ENCODE peak calls at places on chromosomes 3 and 15, in ten cellular contexts. W, G, Z, U, N, M, Q, T, P and E are unnamed samples.

GRCh38 chr3:55622116-55622515 is 135.0 kb upstream of the WNT5A start:
- ATAC-seq in W (no peak), G (no peak), U (no peak), N (no peak), P (no peak), Q (peak), T (no peak), M (no peak), Z (no peak), E (no peak)

GRCh38 chr15:37101634-37102314 is 1.4 kb upstream of the MEIS2 start:
- ATAC-seq in Z (peak), W (peak), P (peak), U (peak), T (peak), Q (peak), M (peak), N (peak), G (peak), E (peak)

GRCh38 chr15:79311901-79312553 is 1.1 kb downstream of the TMED3 start:
- ATAC-seq in U (no peak), G (peak), T (peak), M (no peak), Q (peak), P (no peak), Z (no peak), N (no peak), W (no peak), E (no peak)

GRCh38 chr15:85312925-85313324 is 67.5 kb upstream of the AKAP13 start:
- ATAC-seq in Q (peak), G (peak), P (no peak), N (peak), T (no peak), W (no peak), M (peak), Z (no peak), U (no peak), E (no peak)

GRCh38 chr3:45870099-45870498 is 16.2 kb upstream of the CCR9 start:
- ATAC-seq in U (no peak), Z (no peak), P (no peak), Q (no peak), T (no peak), W (no peak), M (no peak), N (no peak), G (no peak), E (no peak)

GRCh38 chr15:91482799-91483198 is 370.7 kb upstream of the SLCO3A1 start:
- ATAC-seq in N (no peak), M (no peak), G (no peak), U (no peak), P (no peak), Z (no peak), Q (no peak), T (no peak), W (no peak), E (no peak)

GRCh38 chr15:64942356-64942755 is 30.7 kb downstream of the ANKDD1A start:
- ATAC-seq in Z (no peak), P (no peak), U (no peak), G (no peak), N (no peak), W (no peak), Q (no peak), M (no peak), T (no peak), E (no peak)

GRCh38 chr3:152356870-152357276 is 88.1 kb downstream of the MBNL1 start:
- ATAC-seq in N (no peak), U (no peak), Q (no peak), Z (no peak), T (no peak), M (no peak), P (no peak), W (no peak), G (no peak), E (no peak)

GRCh38 chr3:134039161-134039862 is 9.6 kb upstream of the SLCO2A1 start:
- ATAC-seq in T (peak), Z (peak), G (peak), M (peak), W (peak), P (peak), N (peak), Q (no peak), U (no peak), E (peak)

GRCh38 chr3:111915905-111916304 is 56.8 kb downstream of the PHLDB2 start:
- ATAC-seq in Z (no peak), M (no peak), P (peak), T (no peak), Q (no peak), W (peak), N (peak), U (no peak), G (no peak), E (peak)

GRCh38 chr3:195203631-195204030 is 67.3 kb downstream of the XXYLT1 start:
- ATAC-seq in M (no peak), Q (no peak), Z (no peak), P (peak), N (peak), U (no peak), G (no peak), T (peak), W (no peak), E (no peak)

GRCh38 chr15:28954466-28955159 is 68.8 kb downstream of the APBA2 start:
- ATAC-seq in W (no peak), Q (no peak), U (no peak), G (no peak), M (no peak), Z (no peak), N (no peak), T (peak), P (peak), E (no peak)

GRCh38 chr3:128167973-128168674 is 14.8 kb downstream of the EEFSEC start:
- ATAC-seq in Z (no peak), U (no peak), Q (peak), P (peak), G (peak), N (no peak), M (no peak), T (no peak), W (peak), E (no peak)

GRCh38 chr15:25795712-25796111 is 67.4 kb downstream of the ATP10A start:
- ATAC-seq in W (no peak), M (no peak), U (no peak), P (no peak), Q (no peak), T (no peak), N (no peak), G (no peak), Z (no peak), E (no peak)

GRCh38 chr3:13009132-13009945 is 63.9 kb downstream of the IQSEC1 start:
- ATAC-seq in U (no peak), T (no peak), Q (no peak), G (no peak), W (peak), N (no peak), M (no peak), P (peak), Z (peak), E (peak)

GRCh38 chr15:80455051-80455648 is 51.0 kb downstream of the ARNT2 start:
- ATAC-seq in U (no peak), G (no peak), M (peak), T (no peak), Z (peak), W (no peak), N (peak), Q (peak), P (no peak), E (no peak)

GRCh38 chr3:55169608-55170010 is 241.8 kb upstream of the LRTM1 start:
- ATAC-seq in P (no peak), Q (peak), N (no peak), U (no peak), W (no peak), T (no peak), M (no peak), Z (no peak), G (no peak), E (peak)

GRCh38 chr3:32998631-32999451 is 47.4 kb downstream of the CCR4 start:
- ATAC-seq in Q (no peak), U (no peak), M (no peak), Z (no peak), G (no peak), N (no peak), T (no peak), P (no peak), W (no peak), E (no peak)

GRCh38 chr3:160668454-160668853 is 8.5 kb upstream of the ARL14 start:
- ATAC-seq in Q (no peak), T (no peak), G (no peak), Z (no peak), N (no peak), M (no peak), P (no peak), U (peak), W (no peak), E (no peak)

GRCh38 chr3:37811625-37812356 is 49.9 kb upstream of the CTDSPL start:
- ATAC-seq in M (no peak), Z (no peak), T (no peak), U (no peak), Q (peak), P (peak), W (peak), N (no peak), G (no peak), E (no peak)

DNA sequence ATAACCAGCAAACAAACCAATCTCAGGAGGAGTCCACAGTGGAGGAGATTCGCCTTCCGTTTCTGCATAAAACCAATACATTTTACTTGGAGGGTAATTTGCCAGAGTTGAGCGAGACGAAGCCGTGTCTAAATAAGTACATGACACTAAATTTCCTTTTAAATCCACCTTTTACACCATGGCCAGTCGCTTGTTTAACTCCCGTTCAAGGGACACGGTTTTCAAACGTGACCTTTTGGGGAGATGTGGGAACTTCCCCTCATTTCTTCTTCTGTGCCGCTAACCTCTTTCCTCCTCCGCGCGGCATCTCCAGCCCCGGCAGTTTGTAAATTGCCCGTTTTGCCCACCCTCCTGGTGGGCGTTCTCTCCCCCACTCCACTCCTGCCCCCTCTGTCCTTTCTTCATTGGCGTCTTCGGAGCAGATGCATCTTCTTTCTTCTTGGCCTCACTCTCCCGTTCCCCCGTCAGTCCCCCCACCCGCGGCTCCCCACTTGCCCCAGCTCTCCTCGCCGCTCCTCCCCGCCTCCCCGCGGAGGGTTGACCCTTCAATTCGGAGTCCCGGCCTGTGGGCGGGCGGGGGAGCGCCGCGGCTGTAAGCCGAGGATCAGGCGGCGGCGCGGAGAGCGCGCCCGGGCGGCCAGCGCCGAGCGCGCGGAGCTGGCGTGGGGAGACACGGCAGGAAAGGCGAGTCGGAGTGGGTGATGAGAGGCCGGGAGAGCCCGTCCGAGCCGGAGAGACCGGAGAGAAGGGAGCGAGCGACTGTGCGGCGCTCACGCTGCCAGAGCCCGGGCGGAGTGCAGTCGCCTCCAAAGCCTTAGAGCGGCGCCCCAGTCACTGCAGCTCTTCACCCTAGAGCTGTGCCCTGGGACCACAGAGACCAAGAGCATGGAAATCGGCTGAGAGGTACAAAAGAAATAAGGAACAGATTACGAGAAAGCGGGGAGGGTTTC is at the start of gene NLGN1:
- ATAC-seq in G (peak), Z (peak), U (peak), Q (peak), T (peak), P (peak), M (peak), W (peak), N (no peak), E (peak)
- TF ChIP-seq POLR2A in G (no peak), Z (peak), U (peak), Q (no peak), T (no peak), P (no peak), M (no peak), W (peak), N (no peak), E (peak)

GRCh38 chr15:71353171-71353570 is 237.9 kb downstream of the THSD4 start:
- ATAC-seq in Q (peak), N (no peak), Z (no peak), G (no peak), W (no peak), U (no peak), M (no peak), T (no peak), P (no peak), E (no peak)
- H3K27ac ChIP-seq in Q (no peak), N (no peak), Z (no peak), G (no peak), W (peak), U (no peak), M (no peak), T (no peak), P (no peak), E (no peak)

GRCh38 chr15:82828064-82828463 is 18.6 kb downstream of the WHAMM start:
- ATAC-seq in W (no peak), U (no peak), G (peak), Q (no peak), M (peak), Z (peak), P (peak), N (no peak), T (no peak), E (peak)

GRCh38 chr15:82830427-82831173 is 21.2 kb downstream of the WHAMM start:
- ATAC-seq in P (peak), U (no peak), M (no peak), N (no peak), T (no peak), G (no peak), Q (no peak), W (no peak), Z (no peak), E (no peak)

GRCh38 chr15:82832601-82833209 is 23.3 kb downstream of the WHAMM start:
- ATAC-seq in Z (peak), T (no peak), Q (peak), M (peak), G (no peak), N (peak), U (no peak), P (no peak), W (no peak), E (no peak)

GRCh38 chr15:82831894-82832600 is 22.6 kb downstream of the WHAMM start:
- ATAC-seq in G (no peak), M (no peak), N (peak), Z (no peak), W (no peak), Q (no peak), P (peak), U (no peak), T (no peak), E (no peak)

DNA sequence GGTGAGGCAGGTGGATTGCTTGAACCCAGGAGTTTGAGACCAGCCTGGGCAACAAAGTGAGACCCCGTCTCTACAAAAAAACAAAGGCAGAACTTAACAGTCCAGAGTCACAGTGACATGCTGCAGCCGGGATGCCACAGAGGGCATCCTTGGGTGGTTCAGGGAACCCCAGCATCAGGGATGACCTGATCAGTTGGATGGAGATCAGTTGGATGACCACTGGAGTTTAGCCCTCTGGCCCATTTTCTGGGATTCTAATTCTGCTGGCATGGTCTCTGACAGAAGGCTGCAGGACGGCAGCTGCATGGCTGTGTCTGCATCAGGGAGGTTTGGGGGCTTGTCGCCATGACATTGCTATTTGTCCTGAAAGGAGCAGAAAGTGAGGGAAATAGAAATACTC is 19.8 kb downstream of the WHAMM start:
- ATAC-seq in T (no peak), N (no peak), U (no peak), Q (no peak), M (no peak), W (no peak), G (no peak), Z (no peak), P (no peak), E (no peak)
- TF ChIP-seq POLR2A in T (no peak), N (no peak), U (no peak), Q (no peak), M (no peak), W (no peak), G (no peak), Z (no peak), P (no peak), E (no peak)

GRCh38 chr3:149131594-149131993 is 2.2 kb downstream of the HPS3 start:
- ATAC-seq in M (no peak), W (no peak), P (no peak), Z (no peak), G (no peak), Q (no peak), U (no peak), N (no peak), T (no peak), E (no peak)

GRCh38 chr3:149129326-149130123 is at the start of gene HPS3:
- ATAC-seq in U (peak), N (peak), T (peak), P (peak), G (peak), W (peak), Z (peak), Q (peak), M (peak), E (peak)

GRCh38 chr3:149122716-149123578 is 6.5 kb upstream of the HPS3 start:
- ATAC-seq in N (no peak), W (no peak), U (no peak), G (no peak), Z (no peak), P (no peak), Q (peak), T (no peak), M (no peak), E (no peak)

GRCh38 chr3:149134560-149134959 is 5.1 kb downstream of the HPS3 start:
- ATAC-seq in U (no peak), Q (peak), P (peak), N (no peak), M (no peak), G (no peak), Z (peak), W (peak), T (no peak), E (no peak)

GRCh38 chr3:149128856-149129255 is 582 bp upstream of the HPS3 start:
- ATAC-seq in W (no peak), G (no peak), T (no peak), Q (peak), M (no peak), U (no peak), N (no peak), P (no peak), Z (no peak), E (no peak)
- H3K27ac ChIP-seq in W (peak), G (peak), T (no peak), Q (peak), M (peak), U (peak), N (no peak), P (peak), Z (peak), E (peak)

DNA sequence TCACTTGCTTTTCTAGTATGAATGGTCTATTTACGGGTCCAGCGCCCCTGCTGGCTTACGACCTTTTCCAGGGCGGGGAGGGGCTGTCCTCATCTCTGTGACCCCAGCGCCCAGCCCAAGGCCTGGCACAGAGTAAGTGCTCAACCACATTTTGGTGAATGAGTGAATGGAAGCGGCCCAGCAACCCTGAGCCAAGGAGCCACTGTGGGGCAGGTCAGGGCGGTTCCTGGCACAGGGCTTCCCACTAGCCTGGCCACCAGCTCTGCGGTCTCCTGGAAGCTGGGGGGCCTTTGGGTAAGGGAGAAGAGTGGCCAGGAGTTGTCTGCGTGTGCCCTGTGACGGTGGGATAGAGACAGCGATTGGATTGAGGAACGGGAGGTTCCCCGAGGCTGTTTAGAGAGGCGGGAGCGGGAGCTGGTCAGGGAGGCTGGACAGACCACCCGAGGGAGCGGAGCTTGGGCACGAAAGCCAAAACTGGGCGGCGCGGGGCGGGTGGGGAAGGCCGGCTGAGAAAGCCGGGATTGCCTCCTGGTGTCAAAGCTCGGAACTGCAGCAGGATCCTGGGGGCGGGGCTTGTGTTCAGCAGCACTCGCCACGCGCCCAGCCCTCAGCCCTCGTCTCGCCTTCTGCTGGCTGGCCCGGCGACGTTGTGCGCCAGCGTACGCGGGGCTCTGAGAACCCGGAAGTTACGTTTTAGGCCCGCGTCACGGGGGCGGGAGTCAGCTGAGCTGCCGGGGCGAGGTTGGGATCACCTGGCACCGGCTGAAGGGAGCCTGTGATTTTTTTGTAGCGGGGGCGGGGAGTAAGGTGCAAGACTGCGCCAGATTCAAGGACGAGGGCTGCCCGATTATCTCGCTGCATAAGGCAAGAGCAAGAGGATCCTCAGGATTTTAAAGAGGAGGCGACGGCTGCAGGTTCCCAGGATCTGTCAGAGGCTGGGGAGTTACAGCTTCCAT is at the start of gene VPS18:
- ATAC-seq in T (peak), Q (peak), Z (peak), W (peak), N (peak), M (peak), G (peak), P (peak), U (peak), E (peak)
- TF ChIP-seq POLR2A in T (peak), Q (peak), Z (peak), W (peak), N (peak), M (peak), G (peak), P (peak), U (peak), E (peak)

GRCh38 chr15:62850318-62850717 is 192.2 kb upstream of the TPM1 start:
- ATAC-seq in T (no peak), Q (no peak), G (no peak), M (no peak), W (no peak), U (no peak), N (no peak), Z (no peak), P (peak), E (no peak)
- H3K27ac ChIP-seq in T (no peak), Q (no peak), G (no peak), M (peak), W (no peak), U (no peak), N (no peak), Z (peak), P (no peak), E (no peak)

DNA sequence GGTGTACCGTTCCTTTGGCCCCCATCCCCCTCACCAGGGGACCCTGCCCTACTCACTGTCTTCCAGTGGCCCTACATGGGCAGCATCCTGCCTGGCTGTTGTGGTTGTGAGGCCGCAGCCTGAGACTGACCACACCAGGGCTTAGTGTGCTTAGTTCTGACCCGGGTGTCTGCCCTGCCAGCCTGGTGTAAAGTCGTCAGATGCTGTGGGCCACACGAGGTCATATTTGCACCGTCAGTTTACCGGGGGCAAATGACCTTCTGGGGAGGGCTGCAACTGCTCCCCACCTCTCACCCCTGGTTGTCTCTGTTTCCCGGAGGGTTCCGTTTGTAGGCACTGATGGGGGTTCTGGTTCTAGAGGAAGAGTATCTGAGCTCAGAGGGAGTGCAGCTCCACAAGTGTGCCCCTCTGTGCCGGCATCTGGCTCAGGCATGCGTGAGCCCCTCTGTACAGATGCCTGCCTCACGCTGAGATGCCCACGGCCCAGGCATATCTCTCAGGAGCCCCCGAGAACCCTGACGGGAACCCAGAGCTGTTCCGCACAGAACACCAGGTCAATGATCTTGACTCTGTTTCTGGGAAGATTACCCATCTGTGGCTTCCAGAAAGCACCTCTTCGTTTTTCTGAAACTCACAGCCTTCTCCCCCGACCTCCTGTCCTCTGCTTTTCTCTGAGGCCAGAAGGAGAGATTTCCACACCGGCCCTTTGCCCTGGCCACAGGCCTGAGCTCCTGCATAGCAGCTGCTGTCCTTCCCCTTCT is 19.2 kb downstream of the KLF13 start:
- ATAC-seq in U (no peak), W (peak), T (no peak), N (no peak), Z (no peak), Q (no peak), P (peak), G (no peak), M (no peak), E (no peak)
- TF ChIP-seq POLR2A in U (no peak), W (no peak), T (no peak), N (no peak), Z (no peak), Q (no peak), P (no peak), G (no peak), M (no peak), E (no peak)